ENCODE peak calls at places on chromosomes 12 and 14, in nine cellular contexts. X, K, Z, U, B, C, D, V and R are unnamed samples.
A peak's percentile ranks its signal among the peaks of the same experiment; 100 is the strongest.

GRCh38 chr14:76977793-76978730 is 50.4 kb downstream of the IRF2BPL start:
- DNase-seq in X (peak; percentile 94), K (no peak), Z (peak; percentile 92), U (no peak), B (peak; percentile 44), C (peak; percentile 78), D (no peak), V (peak; percentile 63), R (peak; percentile 42)

GRCh38 chr12:2834581-2835491 is at the start of gene NRIP2:
- DNase-seq in X (no peak), K (no peak), Z (peak; percentile 49), U (peak; percentile 63), B (no peak), C (no peak), D (no peak), V (peak; percentile 79), R (peak; percentile 65)

GRCh38 chr14:98259881-98260280 is 1012.1 kb downstream of the BCL11B start:
- DNase-seq in X (no peak), K (no peak), Z (no peak), U (no peak), B (no peak), C (no peak), D (no peak), V (no peak), R (no peak)

GRCh38 chr12:98227162-98227561 is 288.2 kb upstream of the TMPO start:
- DNase-seq in X (no peak), K (no peak), Z (peak; percentile 36), U (peak; percentile 58), B (no peak), C (no peak), D (no peak), V (peak; percentile 68), R (peak; percentile 6)

GRCh38 chr12:49323524-49324097 is 556 bp downstream of the TROAP start:
- DNase-seq in X (peak; percentile 45), K (peak; percentile 67), Z (no peak), U (no peak), B (no peak), C (no peak), D (no peak), V (no peak), R (no peak)

GRCh38 chr14:81285250-81285649 is 64.5 kb upstream of the GTF2A1 start:
- DNase-seq in X (no peak), K (no peak), Z (no peak), U (no peak), B (no peak), C (no peak), D (no peak), V (no peak), R (no peak)

GRCh38 chr14:71358209-71358931 is 451.1 kb downstream of the PCNX1 start:
- DNase-seq in X (no peak), K (no peak), Z (no peak), U (no peak), B (peak; percentile 66), C (no peak), D (no peak), V (no peak), R (no peak)

GRCh38 chr14:60648169-60648933 is 926 bp downstream of the SIX1 start:
- DNase-seq in X (no peak), K (peak; percentile 88), Z (peak; percentile 30), U (peak; percentile 45), B (no peak), C (peak; percentile 72), D (no peak), V (peak; percentile 73), R (peak; percentile 35)

GRCh38 chr12:106358410-106359241 is 1.1 kb downstream of the POLR3B start:
- DNase-seq in X (no peak), K (peak; percentile 71), Z (peak; percentile 44), U (no peak), B (no peak), C (peak; percentile 73), D (peak; percentile 55), V (no peak), R (peak; percentile 86)

GRCh38 chr14:28635387-28635786 is 131.2 kb upstream of the FOXG1 start:
- DNase-seq in X (no peak), K (no peak), Z (peak; percentile 71), U (peak; percentile 46), B (no peak), C (no peak), D (no peak), V (no peak), R (peak; percentile 71)

GRCh38 chr14:79659995-79660975 is 551.0 kb downstream of the DIO2 start:
- DNase-seq in X (no peak), K (no peak), Z (no peak), U (no peak), B (no peak), C (no peak), D (no peak), V (peak; percentile 42), R (no peak)

GRCh38 chr14:75559451-75560187 is 18.8 kb upstream of the FLVCR2 start:
- DNase-seq in X (no peak), K (no peak), Z (peak; percentile 79), U (no peak), B (no peak), C (no peak), D (peak; percentile 23), V (no peak), R (peak; percentile 84)

DNA sequence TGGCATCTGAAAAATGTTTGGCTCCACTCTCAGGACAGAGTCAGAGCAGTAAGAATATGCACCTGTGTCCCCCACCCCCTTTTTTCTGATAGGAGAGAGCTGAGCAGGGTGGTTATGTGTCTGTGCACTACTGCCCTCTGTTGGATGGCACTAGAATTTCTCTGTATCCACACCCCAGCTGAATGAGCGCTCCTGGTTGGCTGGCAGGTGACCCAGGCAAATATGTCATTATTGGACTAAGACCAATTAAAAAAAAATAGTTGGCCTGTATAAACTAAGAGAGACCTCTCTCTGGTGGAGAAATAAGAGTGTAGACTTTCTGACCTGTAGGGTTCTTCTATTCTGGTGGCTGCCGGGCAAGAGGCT is 107.0 kb downstream of the PTCSC3 start:
- DNase-seq in X (no peak), K (no peak), Z (peak; percentile 47), U (peak; percentile 81), B (no peak), C (no peak), D (no peak), V (peak; percentile 80), R (peak; percentile 25)
- TF ChIP-seq CTCF in X (no peak), K (peak; percentile 49), Z (peak; percentile 59), U (peak; percentile 80), B (peak; percentile 60), C (no peak), D (peak; percentile 47), V (peak; percentile 85), R (peak; percentile 42)

DNA sequence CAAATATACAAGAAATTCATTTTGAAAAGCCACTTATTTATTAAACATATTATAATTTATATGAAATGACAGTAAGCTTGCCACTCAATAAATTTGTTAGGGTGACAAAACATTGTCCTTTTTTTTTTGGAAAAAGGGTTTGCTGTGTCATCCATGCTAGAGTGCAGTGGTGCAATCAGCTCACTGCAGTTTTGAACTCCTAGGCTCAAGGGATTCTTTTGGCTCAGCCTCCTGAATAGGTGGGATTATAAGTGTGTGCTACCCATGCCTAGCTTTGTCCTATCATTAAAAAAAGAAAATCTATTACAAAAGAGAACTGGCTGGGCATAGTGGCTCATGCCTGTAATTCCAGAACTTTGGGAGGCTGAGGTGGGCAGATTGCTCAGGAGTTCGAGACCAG is 66.8 kb downstream of the FGD6 start:
- DNase-seq in X (no peak), K (no peak), Z (no peak), U (no peak), B (no peak), C (no peak), D (no peak), V (no peak), R (no peak)
- H3K4me3 ChIP-seq in X (no peak overlapping the region), K (no peak overlapping the region), Z (no peak overlapping the region), U (no peak overlapping the region), B (no peak overlapping the region), C (no peak overlapping the region), D (no peak overlapping the region), V (no peak overlapping the region), R (no peak overlapping the region)

GRCh38 chr14:33477752-33478151 is 473.1 kb downstream of the EGLN3 start:
- DNase-seq in X (no peak), K (no peak), Z (no peak), U (peak; percentile 27), B (no peak), C (no peak), D (no peak), V (no peak), R (no peak)

GRCh38 chr14:33469898-33470297 is 481.0 kb downstream of the EGLN3 start:
- DNase-seq in X (no peak), K (no peak), Z (no peak), U (no peak), B (no peak), C (no peak), D (no peak), V (no peak), R (no peak)

GRCh38 chr14:33480589-33481184 is 470.2 kb downstream of the EGLN3 start:
- DNase-seq in X (no peak), K (no peak), Z (no peak), U (no peak), B (no peak), C (no peak), D (no peak), V (no peak), R (no peak)

GRCh38 chr14:33475623-33476022 is 475.3 kb downstream of the EGLN3 start:
- DNase-seq in X (no peak), K (no peak), Z (peak; percentile 17), U (peak; percentile 96), B (no peak), C (no peak), D (no peak), V (peak; percentile 93), R (peak; percentile 18)
- TF ChIP-seq CTCF in X (no peak), K (peak; percentile 22), Z (peak; percentile 12), U (peak; percentile 56), B (peak; percentile 16), C (no peak), D (peak; percentile 29), V (peak; percentile 86), R (no peak)

DNA sequence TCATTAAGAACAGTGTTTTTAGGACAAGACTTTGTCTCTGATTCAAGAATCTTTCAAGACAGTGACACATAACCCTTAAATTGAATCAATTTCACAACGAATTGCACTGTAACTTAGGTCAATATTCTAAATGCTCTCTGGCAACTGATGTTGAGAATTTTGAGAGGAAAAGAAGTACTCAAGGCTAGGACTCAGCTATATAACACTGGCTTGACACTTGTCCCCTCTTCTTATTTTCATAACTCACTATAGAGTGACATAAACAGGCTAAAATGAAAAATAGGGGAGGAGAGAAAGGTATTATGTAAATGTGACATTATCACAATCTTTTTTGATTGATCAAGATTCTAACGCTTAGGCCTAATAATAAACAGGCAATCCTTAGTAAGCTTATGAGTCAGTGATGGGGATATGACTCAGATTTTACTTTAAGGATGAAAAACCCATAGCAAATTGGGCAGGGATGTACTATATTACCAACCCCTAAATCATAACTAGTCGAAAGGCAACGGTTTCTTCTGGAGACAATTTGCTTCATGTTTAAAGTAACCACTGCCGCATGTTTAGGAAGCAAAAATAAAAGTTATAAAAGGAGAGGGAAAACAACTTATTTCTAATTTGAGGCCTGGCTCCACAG is 10.9 kb downstream of the BTG1 start:
- DNase-seq in X (no peak), K (peak; percentile 64), Z (peak; percentile 94), U (no peak), B (no peak), C (no peak), D (peak; percentile 45), V (no peak), R (peak; percentile 72)
- H3K4me3 ChIP-seq in X (no peak overlapping the region), K (peak overlapping the region; percentile 24), Z (no peak overlapping the region), U (no peak overlapping the region), B (no peak overlapping the region), C (no peak overlapping the region), D (no peak overlapping the region), V (no peak overlapping the region), R (no peak overlapping the region)

GRCh38 chr12:123126294-123127144 is 24.4 kb downstream of the PITPNM2 start:
- DNase-seq in X (no peak), K (peak; percentile 98), Z (peak; percentile 99), U (no peak), B (peak; percentile 50), C (peak; percentile 82), D (peak; percentile 97), V (peak; percentile 76), R (peak; percentile 64)
- TF ChIP-seq CTCF in X (no peak), K (peak; percentile 62), Z (peak; percentile 48), U (peak; percentile 21), B (peak; percentile 34), C (no peak), D (peak; percentile 55), V (peak; percentile 57), R (peak; percentile 23)